ENCODE peak calls at places on chromosomes 4 and X, in four cellular contexts. X, Q, R and Y are unnamed samples.

GRCh38 chr4:163613375-163613774 is 118.9 kb downstream of the TMA16 start:
- DNase-seq in X (no peak), R (no peak), Q (no peak), Y (no peak)

GRCh38 chrX:48025561-48025960 is 18.8 kb downstream of the SPACA5 start:
- DNase-seq in R (peak; percentile 40), Q (peak; percentile 22), X (no peak), Y (peak; percentile 51)

GRCh38 chr4:129140521-129140920 is 44.6 kb downstream of the C4orf33 start:
- DNase-seq in Q (no peak), X (no peak), R (no peak), Y (no peak)

GRCh38 chr4:132396636-132397035 is 752.5 kb upstream of the PCDH10 start:
- DNase-seq in Q (no peak), R (no peak), X (no peak), Y (no peak)

GRCh38 chr4:74948279-74948678 is 15.4 kb downstream of the PARM1 start:
- DNase-seq in X (no peak), Q (no peak), R (no peak), Y (no peak)

GRCh38 chrX:57929373-57929772 is 19.1 kb upstream of the ZXDA start:
- DNase-seq in R (no peak), X (no peak), Q (peak; percentile 7), Y (no peak)

GRCh38 chr4:168522829-168523228 is 26.0 kb downstream of the PALLD start:
- DNase-seq in R (no peak), Q (no peak), X (no peak), Y (no peak)

GRCh38 chrX:11968470-11968869 is 169.8 kb upstream of the FRMPD4 start:
- DNase-seq in Q (no peak), X (no peak), R (no peak), Y (no peak)

GRCh38 chr4:146407669-146408084 is 114.1 kb downstream of the SLC10A7 start:
- DNase-seq in X (no peak), R (no peak), Q (no peak), Y (no peak)

GRCh38 chrX:47854474-47854873 is 17.8 kb downstream of the ZNF81 start:
- DNase-seq in Q (no peak), R (peak; percentile 18), X (no peak), Y (peak; percentile 47)

GRCh38 chr4:103079621-103080020 is 3.1 kb upstream of the SLC9B2 start:
- DNase-seq in X (no peak), Q (no peak), R (no peak), Y (no peak)

GRCh38 chr4:24601121-24601520 is 16.8 kb upstream of the DHX15 start:
- DNase-seq in X (no peak), Q (no peak), R (no peak), Y (no peak)

GRCh38 chr4:106312377-106312776 is 3.6 kb downstream of the TBCK start:
- DNase-seq in X (no peak), R (no peak), Q (no peak), Y (no peak)

GRCh38 chr4:117676153-117676552 is 358.1 kb upstream of the NDST3 start:
- DNase-seq in Q (no peak), X (no peak), R (no peak), Y (no peak)

GRCh38 chr4:15936495-15936894 is 2.0 kb downstream of the FGFBP1 start:
- DNase-seq in R (no peak), Q (no peak), X (no peak), Y (no peak)

GRCh38 chrX:132564026-132564425 is 75.2 kb upstream of the MBNL3 start:
- DNase-seq in Q (no peak), R (no peak), X (no peak), Y (no peak)

GRCh38 chrX:42807393-42807792 is 29.4 kb upstream of the PPP1R2C start:
- DNase-seq in R (no peak), Q (no peak), X (no peak), Y (no peak)

GRCh38 chr4:111601671-111602070 is 543.6 kb upstream of the FAM241A start:
- DNase-seq in R (no peak), X (no peak), Q (no peak), Y (no peak)

GRCh38 chr4:188754372-188755002 is 615.2 kb downstream of the TRIML1 start:
- DNase-seq in X (no peak), R (no peak), Q (no peak), Y (no peak)

GRCh38 chr4:173958445-173958844 is 325.0 kb downstream of the FBXO8 start:
- DNase-seq in Q (no peak), R (no peak), X (no peak), Y (no peak)

GRCh38 chr4:142815834-142816233 is 30.3 kb downstream of the INPP4B start:
- DNase-seq in R (no peak), X (peak; percentile 24), Q (no peak), Y (peak; percentile 50)

GRCh38 chr4:141654098-141654497 is 17.7 kb downstream of the IL15 start:
- DNase-seq in R (peak; percentile 19), X (no peak), Q (no peak), Y (no peak)

GRCh38 chr4:81378398-81378797 is 93.3 kb downstream of the RASGEF1B start:
- DNase-seq in R (no peak), X (no peak), Q (no peak), Y (no peak)

GRCh38 chr4:156749791-156750403 is 221.7 kb downstream of the PDGFC start:
- DNase-seq in Q (no peak), R (no peak), X (no peak), Y (no peak)

GRCh38 chrX:150642421-150642820 is 50.8 kb upstream of the MTMR1 start:
- DNase-seq in Q (no peak), X (no peak), R (no peak), Y (no peak)

GRCh38 chrX:44338361-44338760 is 5.1 kb downstream of the EFHC2 start:
- DNase-seq in R (no peak), Q (no peak), X (no peak), Y (no peak)

GRCh38 chrX:55787063-55787462 is 69.5 kb downstream of the RRAGB start:
- DNase-seq in Q (no peak), X (no peak), R (no peak), Y (no peak)

GRCh38 chrX:148024425-148025148 is 43.5 kb downstream of the FMR1NB start:
- DNase-seq in X (no peak), Q (no peak), R (no peak), Y (no peak)

GRCh38 chr4:100189820-100190642 is at the start of gene DDIT4L:
- DNase-seq in X (no peak), R (peak; percentile 43), Q (peak; percentile 46), Y (peak; percentile 7)

GRCh38 chr4:20203508-20203907 is 48.2 kb upstream of the SLIT2 start:
- DNase-seq in X (peak; percentile 80), R (no peak), Q (no peak), Y (no peak)

GRCh38 chr4:185513489-185514181 is 21.7 kb downstream of the PDLIM3 start:
- DNase-seq in R (peak; percentile 27), Q (no peak), X (no peak), Y (no peak)

GRCh38 chrX:110421499-110422455 is 63.1 kb downstream of the RTL9 start:
- DNase-seq in R (peak; percentile 81), X (no peak), Q (no peak), Y (no peak)

GRCh38 chrX:15714529-15714928 is 23.5 kb upstream of the CA5B start:
- DNase-seq in Q (no peak), X (no peak), R (peak; percentile 33), Y (no peak)

GRCh38 chrX:69142688-69143239 is 22.5 kb downstream of the PJA1 start:
- DNase-seq in R (no peak), X (no peak), Q (no peak), Y (no peak)

GRCh38 chr4:141047228-141047884 is 85.9 kb downstream of the RNF150 start:
- DNase-seq in Q (no peak), X (no peak), R (no peak), Y (no peak)

GRCh38 chr4:56909083-56909981 is 1.6 kb downstream of the REST start:
- DNase-seq in R (peak; percentile 52), X (no peak), Q (peak; percentile 72), Y (peak; percentile 71)

GRCh38 chrX:11558972-11559371 is 106.7 kb downstream of the ARHGAP6 start:
- DNase-seq in X (no peak), R (no peak), Q (peak; percentile 3), Y (peak; percentile 58)

GRCh38 chrX:134688181-134688580 is 29.9 kb upstream of the PLAC1 start:
- DNase-seq in Q (no peak), X (no peak), R (no peak), Y (no peak)

GRCh38 chr4:139184129-139184528 is 7.1 kb upstream of the ELF2 start:
- DNase-seq in X (no peak), Q (peak; percentile 34), R (no peak), Y (no peak)
- TF ChIP-seq CTCF in X (peak; percentile 33), Q (no peak), R (peak; percentile 20), Y (no peak)

GRCh38 chr4:110296892-110297291 is 98.5 kb upstream of the ELOVL6 start:
- DNase-seq in Q (peak; percentile 23), X (no peak), R (no peak), Y (no peak)
- TF ChIP-seq CTCF in Q (no peak), X (no peak), R (no peak), Y (no peak)

DNA sequence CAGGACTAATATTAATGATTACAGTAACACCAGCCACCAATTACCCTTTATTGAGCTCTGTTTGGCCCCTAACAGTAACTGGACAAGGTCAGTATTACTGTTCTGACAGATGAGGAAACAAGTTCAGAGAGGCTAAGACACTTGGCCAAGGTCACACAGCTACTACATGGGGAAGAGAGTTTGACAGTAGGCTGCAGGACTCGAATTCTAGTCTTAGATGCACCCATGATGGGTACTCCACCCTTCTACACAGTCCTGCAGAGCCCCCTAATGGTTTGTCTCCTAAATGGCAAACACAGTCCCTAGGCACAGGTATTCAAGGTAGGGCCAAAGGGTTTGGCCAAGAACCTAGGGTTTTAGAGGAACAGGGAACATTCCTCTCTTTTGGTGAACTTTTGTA is 93.9 kb downstream of the NSUN7 start:
- DNase-seq in X (no peak), R (no peak), Q (peak; percentile 54), Y (peak; percentile 57)
- TF ChIP-seq CTCF in X (no peak), R (no peak), Q (peak; percentile 63), Y (peak; percentile 62)

GRCh38 chr4:184472540-184473264 is 1.6 kb downstream of the IRF2 start:
- DNase-seq in R (peak; percentile 84), X (no peak), Q (peak; percentile 79), Y (peak; percentile 72)
- TF ChIP-seq CTCF in R (peak; percentile 28), X (no peak), Q (no peak), Y (no peak)

DNA sequence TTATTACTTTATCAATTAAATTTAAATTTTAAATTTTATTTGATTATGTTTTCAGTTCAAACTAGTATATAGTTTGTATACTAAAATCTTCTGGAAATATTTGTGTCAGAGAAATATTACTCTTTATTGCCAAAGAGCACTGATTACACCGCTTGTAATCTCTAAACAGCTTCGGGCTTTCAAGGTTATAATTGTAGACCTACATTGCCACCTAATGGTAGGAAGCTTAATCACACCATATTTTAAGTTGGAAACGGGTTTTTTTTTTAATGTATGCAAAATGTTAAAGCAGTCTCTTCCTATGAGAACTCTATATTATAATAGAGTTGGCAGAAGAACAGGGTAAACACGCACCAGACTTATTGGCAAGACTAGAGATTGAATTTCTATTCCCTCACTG is 19.4 kb upstream of the NFXL1 start:
- DNase-seq in R (no peak), Q (peak; percentile 37), X (peak; percentile 19), Y (no peak)
- TF ChIP-seq CTCF in R (peak; percentile 70), Q (peak; percentile 33), X (peak; percentile 56), Y (peak; percentile 76)